ENCODE peak calls at places on chromosomes 3 and 15, in five cellular contexts. E is foreskin fibroblast, F is heart left ventricle, A is SK-N-SH, B is astrocyte. I is an unnamed sample.

GRCh38 chr15:66908503-66909095 is 156.8 kb upstream of the SMAD3 start:
- DNase-seq in E (peak), F (no peak), A (no peak), B (no peak), I (no peak)

GRCh38 chr15:39585394-39585841 is 4.5 kb downstream of the THBS1 start:
- DNase-seq in E (peak), F (no peak), A (no peak), B (no peak), I (no peak)

GRCh38 chr15:92071030-92071644 is 217.6 kb downstream of the SLCO3A1 start:
- DNase-seq in E (no peak), F (no peak), A (no peak), B (no peak), I (no peak)

GRCh38 chr3:194129581-194130133 is 6.3 kb upstream of the HES1 start:
- DNase-seq in E (no peak), F (no peak), A (no peak), B (peak), I (no peak)

GRCh38 chr3:151037746-151038145 is 47.7 kb upstream of the MED12L start:
- DNase-seq in E (peak), F (peak), A (no peak), B (peak), I (no peak)

GRCh38 chr3:23600178-23600577 is 205.6 kb upstream of the UBE2E1 start:
- DNase-seq in E (peak), F (no peak), A (no peak), B (peak), I (no peak)

GRCh38 chr3:182255095-182255600 is 538.2 kb upstream of the ATP11B start:
- DNase-seq in E (no peak), F (no peak), A (no peak), B (no peak), I (no peak)

GRCh38 chr3:14520967-14521366 is 19.2 kb downstream of the GRIP2 start:
- DNase-seq in E (no peak), F (peak), A (no peak), B (no peak), I (no peak)

GRCh38 chr3:119294402-119294888 is 262 bp downstream of the ARHGAP31 start:
- DNase-seq in E (peak), F (peak), A (no peak), B (no peak), I (peak)

GRCh38 chr3:106114220-106114619 is 245.4 kb upstream of the CBLB start:
- DNase-seq in E (no peak), F (no peak), A (no peak), B (peak), I (no peak)

GRCh38 chr3:90062018-90062417 is 954.6 kb downstream of the EPHA3 start:
- DNase-seq in E (peak), F (no peak), A (no peak), B (peak), I (no peak)

GRCh38 chr3:100048248-100048647 is 66.1 kb downstream of the FILIP1L start:
- DNase-seq in E (no peak), F (no peak), A (no peak), B (no peak), I (no peak)

GRCh38 chr3:10548997-10549396 is 43.6 kb upstream of the ATP2B2 start:
- DNase-seq in E (no peak), F (no peak), A (no peak), B (no peak), I (no peak)

GRCh38 chr15:43509923-43510229 is 7.5 kb upstream of the MAP1A start:
- DNase-seq in E (no peak), F (no peak), A (no peak), B (no peak), I (no peak)

GRCh38 chr3:107345968-107346367 is 31.3 kb upstream of the CCDC54 start:
- DNase-seq in E (no peak), F (no peak), A (peak), B (no peak), I (no peak)

GRCh38 chr3:162332344-162332743 is 835.7 kb downstream of the OTOL1 start:
- DNase-seq in E (peak), F (no peak), A (no peak), B (no peak), I (no peak)

GRCh38 chr3:13261908-13262307 is 158.2 kb downstream of the NUP210 start:
- DNase-seq in E (no peak), F (peak), A (no peak), B (no peak), I (no peak)

GRCh38 chr3:149534671-149535394 is 60.3 kb downstream of the TM4SF4 start:
- DNase-seq in E (no peak), F (no peak), A (no peak), B (peak), I (no peak)

GRCh38 chr3:177921153-177921552 is 615.1 kb upstream of the KCNMB2 start:
- DNase-seq in E (no peak), F (no peak), A (no peak), B (no peak), I (no peak)

GRCh38 chr3:75325716-75326115 is 338.4 kb upstream of the FRG2C start:
- DNase-seq in E (no peak), F (no peak), A (no peak), B (no peak), I (no peak)

GRCh38 chr15:59532770-59533379 is 78.7 kb upstream of the GCNT3 start:
- DNase-seq in E (peak), F (no peak), A (peak), B (no peak), I (no peak)

GRCh38 chr15:85377986-85378385 is 2.4 kb upstream of the AKAP13 start:
- DNase-seq in E (no peak), F (no peak), A (no peak), B (no peak), I (no peak)

GRCh38 chr3:100556656-100557310 is 52.6 kb upstream of the ADGRG7 start:
- DNase-seq in E (peak), F (no peak), A (no peak), B (peak), I (no peak)

DNA sequence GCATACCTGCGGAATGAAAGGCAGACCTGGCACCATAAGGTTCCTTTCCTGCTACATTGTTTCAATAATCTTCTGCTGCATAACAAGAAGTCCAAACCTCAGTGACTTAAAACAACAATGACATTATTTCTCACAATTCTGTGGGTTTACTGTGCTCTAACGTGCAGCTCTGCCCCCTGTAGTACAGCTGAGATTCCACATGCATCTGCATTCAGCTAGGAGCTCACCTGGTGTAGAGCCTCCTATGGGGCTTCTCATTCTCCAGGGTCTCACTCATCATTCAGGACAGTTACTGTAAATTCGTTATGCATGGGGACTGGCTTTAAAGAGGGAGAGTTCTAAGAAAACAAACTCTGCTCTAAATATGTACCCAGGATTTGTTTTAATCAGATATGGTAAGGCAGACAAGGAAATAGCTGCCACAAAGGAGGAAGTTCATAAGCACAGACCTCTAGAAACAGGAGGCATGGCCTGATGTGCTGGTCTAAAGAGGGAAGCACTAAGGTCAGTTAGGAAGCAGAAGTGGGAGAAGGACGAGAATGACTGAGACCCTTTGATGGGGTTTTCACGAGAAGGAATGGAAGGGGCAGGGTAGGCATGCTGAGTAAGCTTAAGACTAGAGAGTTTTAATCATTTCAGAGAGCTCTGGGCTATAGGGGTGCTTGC is 347.0 kb downstream of the NEK10 start:
- DNase-seq in E (no peak), F (no peak), A (no peak), B (no peak), I (no peak)
- TF ChIP-seq CTCF in E (no peak), F (no peak), A (no peak), B (no peak), I (no peak)

DNA sequence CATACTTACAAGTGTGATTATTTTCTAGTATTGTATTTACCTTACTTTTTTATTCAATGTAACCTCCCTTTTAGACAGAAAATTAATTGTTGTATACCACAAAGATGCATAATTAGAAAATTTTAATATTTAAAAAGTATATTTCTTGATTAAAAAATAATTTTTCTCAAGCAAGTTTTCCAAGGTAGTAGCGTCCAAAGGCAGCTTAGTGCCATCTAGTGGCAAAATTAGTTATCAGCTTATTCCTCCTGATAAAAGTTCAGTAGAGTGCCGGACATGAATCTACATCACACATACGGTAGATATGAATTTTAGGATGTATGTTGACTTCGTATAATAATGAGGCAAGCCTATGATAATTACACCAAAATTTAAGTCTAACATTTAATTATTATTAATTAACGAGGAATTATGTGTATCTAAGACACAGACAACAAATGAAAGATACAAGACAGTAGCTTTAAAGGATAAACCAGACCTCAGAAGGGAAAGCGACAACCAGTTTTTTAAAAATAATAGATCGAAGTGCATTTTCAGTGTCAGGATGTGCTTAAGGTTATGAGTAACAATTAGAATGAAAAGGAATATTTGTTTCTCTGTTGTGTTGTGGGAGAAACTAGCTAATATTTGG is 405.9 kb downstream of the ROBO1 start:
- DNase-seq in E (peak), F (no peak), A (peak), B (no peak), I (no peak)
- TF ChIP-seq CTCF in E (peak), F (peak), A (peak), B (peak), I (peak)

GRCh38 chr3:184306573-184306972 is 7.5 kb downstream of the PSMD2 start:
- DNase-seq in E (no peak), F (no peak), A (no peak), B (no peak), I (no peak)
- TF ChIP-seq CTCF in E (no peak), F (no peak), A (no peak), B (no peak), I (no peak)

DNA sequence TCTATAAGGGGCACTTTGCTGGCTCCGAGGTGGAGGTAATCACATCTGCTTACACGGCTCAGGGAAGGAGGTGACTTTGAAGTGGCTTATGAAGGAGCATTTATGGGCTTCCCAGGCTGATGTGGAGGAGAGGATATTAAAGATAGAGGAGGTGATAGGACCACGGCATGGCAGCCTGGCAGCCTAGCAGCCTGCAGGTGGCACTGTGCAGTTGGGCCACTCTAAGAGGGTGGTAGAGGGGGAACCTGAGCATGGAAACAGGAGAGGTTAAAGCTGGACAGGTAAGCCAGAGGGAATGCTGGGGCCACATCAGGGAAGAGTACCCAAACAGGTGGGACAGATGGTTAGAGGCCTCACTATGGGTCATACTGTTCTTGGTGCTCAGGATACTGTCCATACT is 375.0 kb downstream of the WDR72 start:
- DNase-seq in E (no peak), F (no peak), A (no peak), B (no peak), I (no peak)
- TF ChIP-seq CTCF in E (no peak), F (no peak), A (peak), B (no peak), I (no peak)

GRCh38 chr15:57084178-57084577 is 165.7 kb downstream of the TCF12 start:
- DNase-seq in E (no peak), F (no peak), A (no peak), B (no peak), I (no peak)

GRCh38 chr15:57085267-57085666 is 166.8 kb downstream of the TCF12 start:
- DNase-seq in E (no peak), F (no peak), A (no peak), B (peak), I (no peak)

GRCh38 chr15:57079907-57080750 is 161.7 kb downstream of the TCF12 start:
- DNase-seq in E (no peak), F (no peak), A (no peak), B (no peak), I (no peak)

GRCh38 chr15:57079446-57079845 is 161.0 kb downstream of the TCF12 start:
- DNase-seq in E (no peak), F (no peak), A (no peak), B (peak), I (no peak)
- TF ChIP-seq CTCF in E (no peak), F (no peak), A (no peak), B (peak), I (no peak)

GRCh38 chr3:126113733-126114132 is 29.8 kb upstream of the SLC41A3 start:
- DNase-seq in E (no peak), F (no peak), A (peak), B (no peak), I (no peak)
- TF ChIP-seq CTCF in E (peak), F (peak), A (peak), B (peak), I (no peak)

GRCh38 chr3:126488205-126488604 is 12.5 kb upstream of the ZXDC start:
- DNase-seq in E (no peak), F (peak), A (no peak), B (no peak), I (no peak)
- TF ChIP-seq CTCF in E (no peak), F (no peak), A (no peak), B (no peak), I (no peak)

GRCh38 chr15:77786181-77786890 is 153.6 kb upstream of the LINGO1 start:
- DNase-seq in E (no peak), F (no peak), A (no peak), B (no peak), I (no peak)

GRCh38 chr15:77784361-77785292 is 151.9 kb upstream of the LINGO1 start:
- DNase-seq in E (peak), F (no peak), A (peak), B (no peak), I (no peak)

GRCh38 chr15:77781131-77782051 is 148.7 kb upstream of the LINGO1 start:
- DNase-seq in E (no peak), F (no peak), A (no peak), B (no peak), I (no peak)

GRCh38 chr15:77783636-77784035 is 150.9 kb upstream of the LINGO1 start:
- DNase-seq in E (no peak), F (no peak), A (no peak), B (no peak), I (no peak)

GRCh38 chr15:77782691-77783090 is 150.0 kb upstream of the LINGO1 start:
- DNase-seq in E (no peak), F (no peak), A (no peak), B (no peak), I (no peak)
- TF ChIP-seq CTCF in E (no peak), F (no peak), A (no peak), B (no peak), I (no peak)

DNA sequence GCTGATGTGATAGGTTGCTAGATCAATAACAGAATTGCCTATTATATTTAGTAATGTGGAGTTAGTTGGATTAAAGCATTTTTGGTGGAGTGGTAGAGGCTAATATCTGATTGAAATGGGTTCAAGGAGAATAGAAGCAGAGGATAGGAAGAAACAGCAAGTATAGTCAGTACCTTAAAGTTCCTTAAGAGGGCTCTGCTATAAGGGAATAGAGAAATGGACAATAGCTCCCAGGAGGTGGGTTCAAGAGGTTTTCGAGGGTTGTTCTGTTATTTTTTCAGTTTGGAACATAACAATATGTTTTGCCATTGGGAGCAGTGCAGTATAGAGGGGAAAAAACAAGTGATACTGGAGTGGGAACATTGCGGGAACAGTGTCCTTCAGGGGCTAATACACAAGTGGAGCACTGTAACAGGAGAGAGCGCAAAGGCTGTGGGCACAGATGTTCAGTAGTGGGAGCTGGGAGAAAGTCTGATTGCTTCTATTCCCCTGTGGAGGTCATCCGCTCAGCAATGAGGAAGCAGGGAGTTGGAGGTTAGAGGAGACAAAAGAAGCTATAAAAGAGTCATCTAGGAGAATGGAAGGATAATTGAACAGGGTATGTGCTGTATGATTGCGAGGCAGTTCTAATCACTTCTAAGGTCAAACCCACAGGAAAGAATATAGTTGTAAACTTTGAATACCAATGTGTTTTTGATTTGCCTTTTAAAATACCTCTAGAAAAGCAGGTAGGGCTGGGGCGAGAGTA is 3.3 kb downstream of the MRPS11 start:
- DNase-seq in E (no peak), F (no peak), A (no peak), B (no peak), I (no peak)
- TF ChIP-seq CTCF in E (no peak), F (no peak), A (peak), B (peak), I (no peak)

GRCh38 chr3:155519081-155519480 is 225.6 kb upstream of the STRIT1 start:
- DNase-seq in E (no peak), F (no peak), A (no peak), B (no peak), I (no peak)
- TF ChIP-seq CTCF in E (no peak), F (no peak), A (no peak), B (no peak), I (no peak)

I was measured in natural killer cell.